ENCODE peak calls at places on chromosome 9, in nine cellular contexts. N is NT2/D1; Y is DND-41; G is CD8-positive, alpha-beta T cell; T is iPS DF 6.9; O is fibroblast of pulmonary artery; A is HL-60; B is CD8-positive, alpha-beta memory T cell; C is adipocyte. U is an unnamed sample.

GRCh38 chr9:125910286-125910685 is 163.1 kb downstream of the PBX3 start:
- DNase-seq in N (no peak), Y (no peak), C (no peak), A (no peak), O (no peak), B (no peak), T (no peak), G (no peak), U (no peak)

GRCh38 chr9:33030285-33030684 is 5.2 kb downstream of the DNAJA1 start:
- DNase-seq in B (no peak), A (no peak), C (no peak), G (no peak), T (no peak), Y (no peak), O (no peak), N (no peak), U (no peak)

GRCh38 chr9:38256461-38256860 is 136.0 kb upstream of the ALDH1B1 start:
- DNase-seq in O (no peak), C (no peak), G (no peak), B (no peak), Y (no peak), N (no peak), T (no peak), A (no peak), U (no peak)

GRCh38 chr9:76704601-76705204 is 59.5 kb upstream of the PCA3 start:
- DNase-seq in G (no peak), C (peak; percentile 91), O (peak; percentile 97), A (peak; percentile 25), B (no peak), T (peak; percentile 64), Y (no peak), N (peak; percentile 87), U (peak; percentile 98)

GRCh38 chr9:36923025-36923625 is 110.9 kb downstream of the PAX5 start:
- DNase-seq in C (no peak), O (no peak), G (no peak), A (no peak), N (no peak), T (no peak), B (no peak), Y (no peak), U (no peak)

GRCh38 chr9:70049672-70050271 is 6.1 kb downstream of the MAMDC2 start:
- DNase-seq in B (no peak), N (no peak), C (peak; percentile 83), G (no peak), O (peak; percentile 90), Y (no peak), A (no peak), T (no peak), U (peak; percentile 74)

GRCh38 chr9:20989923-20990341 is 41.5 kb downstream of the HACD4 start:
- DNase-seq in G (no peak), T (no peak), B (no peak), C (no peak), Y (no peak), N (no peak), O (no peak), A (peak; percentile 73), U (no peak)

GRCh38 chr9:96550659-96551058 is 69.0 kb downstream of the CDC14B start:
- DNase-seq in O (no peak), A (no peak), Y (no peak), B (no peak), T (no peak), N (no peak), C (no peak), G (no peak), U (no peak)

GRCh38 chr9:131656356-131657030 is 83.4 kb downstream of the RAPGEF1 start:
- DNase-seq in B (peak; percentile 63), Y (no peak), C (no peak), T (no peak), G (peak; percentile 81), A (peak; percentile 99), O (no peak), N (no peak), U (no peak)

DNA sequence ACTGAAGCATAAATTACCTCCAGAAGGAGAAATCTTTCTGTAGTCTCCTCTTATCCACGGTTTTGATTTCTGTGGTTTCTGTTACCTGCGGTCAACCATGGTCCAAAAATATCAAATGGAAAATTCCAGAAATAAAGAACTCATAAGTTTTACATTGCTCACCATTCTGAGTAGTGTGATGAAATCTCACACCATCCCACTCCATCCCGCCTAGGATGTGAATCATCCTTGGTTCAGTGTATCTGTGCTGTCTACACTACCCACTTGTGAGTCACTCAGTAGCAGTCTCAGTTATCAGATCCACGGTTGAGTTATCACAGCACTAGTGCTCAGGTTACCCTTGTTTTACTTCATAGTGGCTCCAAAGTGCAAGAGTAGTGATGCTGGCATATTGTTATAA is 371.2 kb downstream of the NFIB start:
- DNase-seq in T (no peak), N (no peak), B (no peak), A (no peak), Y (no peak), C (peak; percentile 88), O (peak; percentile 95), G (no peak), U (peak; percentile 97)
- H3K4me3 ChIP-seq in T (no peak overlapping the region), N (no peak overlapping the region), B (no peak overlapping the region), A (no peak overlapping the region), Y (no peak overlapping the region), C (no peak overlapping the region), O (no peak overlapping the region), G (no peak overlapping the region), U (no peak overlapping the region)

GRCh38 chr9:101486693-101487442 is 46.8 kb upstream of the RNF20 start:
- DNase-seq in G (no peak), B (no peak), Y (no peak), T (no peak), A (no peak), O (peak; percentile 29), N (peak; percentile 65), C (peak; percentile 84), U (peak; percentile 46)

GRCh38 chr9:101487443-101487855 is 46.2 kb upstream of the RNF20 start:
- DNase-seq in T (no peak), A (no peak), C (no peak), B (no peak), O (no peak), N (no peak), Y (no peak), G (no peak), U (no peak)

GRCh38 chr9:101484046-101484445 is 48.5 kb upstream of the ALDOB start:
- DNase-seq in B (no peak), C (no peak), G (no peak), N (no peak), Y (no peak), T (no peak), A (no peak), O (no peak), U (no peak)

GRCh38 chr9:101481296-101481695 is 45.7 kb upstream of the ALDOB start:
- DNase-seq in T (no peak), B (no peak), G (no peak), O (no peak), N (no peak), Y (no peak), A (no peak), C (no peak), U (no peak)

DNA sequence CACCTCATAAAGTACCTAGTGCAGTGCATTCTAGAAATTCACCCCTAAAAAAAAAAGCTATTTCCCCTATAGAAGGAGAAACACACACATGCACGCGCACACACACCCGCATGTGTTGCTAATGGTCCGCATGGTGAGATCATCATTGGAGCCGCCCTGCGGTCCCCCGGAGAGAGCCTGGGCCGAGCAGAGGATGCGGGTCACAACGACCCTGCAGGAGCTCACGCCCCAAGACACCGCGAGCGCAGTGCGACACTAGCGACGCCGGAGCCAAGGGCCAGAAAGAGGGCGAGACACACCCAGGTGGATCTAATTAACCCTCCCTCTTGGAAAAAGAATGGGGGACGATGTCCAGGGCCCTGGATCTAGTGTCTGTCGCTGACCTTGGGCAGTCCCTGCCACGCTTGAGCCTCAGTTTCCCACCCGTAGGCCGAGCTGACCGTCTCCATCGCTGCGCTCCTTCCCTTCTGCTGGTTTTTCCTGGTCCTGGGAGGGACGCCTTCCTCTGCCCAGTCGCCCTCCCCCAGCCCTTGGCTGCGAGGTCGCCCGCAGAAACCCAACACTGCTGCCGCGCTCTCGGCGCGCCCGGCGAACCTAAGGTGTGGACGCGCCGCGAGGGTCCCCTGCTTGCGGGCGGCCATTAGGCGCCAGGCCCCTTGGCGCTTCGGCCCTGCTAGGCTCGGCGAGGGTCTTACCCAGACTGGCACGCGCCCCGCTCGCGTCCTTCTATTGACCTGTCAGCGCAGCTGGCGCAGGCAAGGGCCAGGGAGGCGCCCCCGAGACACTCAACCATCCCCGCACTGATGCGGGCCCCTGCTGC is 47.6 kb upstream of the RNF20 start:
- DNase-seq in T (no peak), A (no peak), N (peak; percentile 16), C (peak; percentile 67), B (no peak), Y (no peak), G (no peak), O (peak; percentile 7), U (peak; percentile 21)
- H3K4me3 ChIP-seq in T (peak overlapping the region; percentile 56), A (no peak overlapping the region), N (peak overlapping the region; percentile 51), C (peak overlapping the region; percentile 74), B (no peak overlapping the region), Y (no peak overlapping the region), G (no peak overlapping the region), O (peak overlapping the region; percentile 53), U (peak overlapping the region; percentile 73)

GRCh38 chr9:106941901-106942300 is 78.9 kb downstream of the ZNF462 start:
- DNase-seq in A (no peak), G (no peak), B (no peak), T (no peak), Y (no peak), C (no peak), O (no peak), N (no peak), U (no peak)
- H3K4me3 ChIP-seq in A (no peak overlapping the region), G (no peak overlapping the region), B (no peak overlapping the region), T (no peak overlapping the region), Y (no peak overlapping the region), C (no peak overlapping the region), O (no peak overlapping the region), N (no peak overlapping the region), U (no peak overlapping the region)

GRCh38 chr9:129094387-129095169 is 13.7 kb downstream of the DOLPP1 start:
- DNase-seq in T (no peak), G (no peak), N (no peak), A (no peak), Y (no peak), C (no peak), O (no peak), B (no peak), U (no peak)

GRCh38 chr9:129084087-129084486 is 3.2 kb downstream of the DOLPP1 start:
- DNase-seq in T (no peak), N (no peak), B (no peak), Y (no peak), C (no peak), G (no peak), O (no peak), A (no peak), U (no peak)

GRCh38 chr9:129095170-129095667 is 14.3 kb downstream of the DOLPP1 start:
- DNase-seq in C (no peak), N (no peak), G (no peak), A (no peak), Y (no peak), O (no peak), T (no peak), B (no peak), U (no peak)

GRCh38 chr9:129093602-129094386 is 12.9 kb downstream of the DOLPP1 start:
- DNase-seq in T (no peak), A (no peak), N (no peak), B (no peak), C (no peak), O (no peak), Y (no peak), G (no peak), U (no peak)

DNA sequence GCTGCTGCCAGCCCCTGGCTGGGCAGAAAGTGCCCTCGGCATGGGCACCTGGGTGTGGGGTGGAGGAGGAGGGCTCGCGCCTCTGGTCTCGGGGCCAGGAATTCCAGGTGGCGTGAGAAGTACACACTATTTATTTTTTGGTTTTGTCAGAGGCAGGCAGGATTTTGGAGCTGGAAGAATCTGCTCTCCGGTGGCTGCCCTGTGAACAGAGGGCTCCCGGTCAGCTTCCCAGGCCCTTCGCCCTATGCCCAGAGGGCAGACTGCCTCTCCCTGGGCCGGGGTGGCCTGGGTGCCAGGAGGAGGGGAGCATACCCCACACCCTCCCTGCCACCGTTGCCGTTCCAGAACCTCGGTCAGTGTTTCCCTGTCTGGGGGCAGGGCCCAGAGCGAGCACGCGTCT is 8.3 kb downstream of the DOLPP1 start:
- DNase-seq in Y (no peak), T (no peak), C (no peak), N (no peak), O (no peak), B (no peak), A (no peak), G (no peak), U (no peak)
- H3K4me3 ChIP-seq in Y (no peak overlapping the region), T (no peak overlapping the region), C (no peak overlapping the region), N (no peak overlapping the region), O (no peak overlapping the region), B (no peak overlapping the region), A (no peak overlapping the region), G (no peak overlapping the region), U (no peak overlapping the region)

U was measured in fibroblast of the aortic adventitia.